ENCODE peak calls at places on chromosomes 3 and 15, in seven cellular contexts. One of them, this sample, is unnamed.

GRCh38 chr3:102741694-102742093 is 306.9 kb downstream of the ZPLD1 start:
- DNase-seq in adrenal gland: no peak
- DNase-seq in breast epithelium: no peak
- DNase-seq in fibroblast of lung: no peak
- DNase-seq in B cell: no peak
- DNase-seq in HL-60: no peak
- DNase-seq in right lobe of liver: no peak
- DNase-seq in this sample: no peak

GRCh38 chr3:127800508-127800907 is 21.8 kb downstream of the MGLL start:
- DNase-seq in HL-60: peak; percentile 71
- DNase-seq in breast epithelium: no peak
- DNase-seq in B cell: no peak
- DNase-seq in right lobe of liver: no peak
- DNase-seq in adrenal gland: no peak
- DNase-seq in fibroblast of lung: no peak
- DNase-seq in this sample: no peak

GRCh38 chr15:60328852-60329443 is 68.8 kb downstream of the ANXA2 start:
- DNase-seq in fibroblast of lung: peak; percentile 53
- DNase-seq in B cell: no peak
- DNase-seq in adrenal gland: no peak
- DNase-seq in HL-60: no peak
- DNase-seq in breast epithelium: no peak
- DNase-seq in right lobe of liver: no peak
- DNase-seq in this sample: no peak

GRCh38 chr3:19547665-19548464 is 386.2 kb downstream of the EFHB start:
- DNase-seq in fibroblast of lung: no peak
- DNase-seq in B cell: no peak
- DNase-seq in right lobe of liver: no peak
- DNase-seq in breast epithelium: no peak
- DNase-seq in HL-60: no peak
- DNase-seq in adrenal gland: no peak
- DNase-seq in this sample: no peak

GRCh38 chr15:88076246-88076645 is 180.3 kb downstream of the NTRK3 start:
- DNase-seq in fibroblast of lung: no peak
- DNase-seq in breast epithelium: no peak
- DNase-seq in B cell: no peak
- DNase-seq in adrenal gland: no peak
- DNase-seq in HL-60: no peak
- DNase-seq in right lobe of liver: no peak
- DNase-seq in this sample: no peak

GRCh38 chr15:25403771-25404170 is 35.1 kb downstream of the UBE3A start:
- DNase-seq in fibroblast of lung: no peak
- DNase-seq in breast epithelium: no peak
- DNase-seq in right lobe of liver: no peak
- DNase-seq in HL-60: no peak
- DNase-seq in adrenal gland: no peak
- DNase-seq in B cell: no peak
- DNase-seq in this sample: no peak

GRCh38 chr3:156726456-156726855 is 52.1 kb downstream of the TIPARP start:
- DNase-seq in right lobe of liver: no peak
- DNase-seq in adrenal gland: no peak
- DNase-seq in B cell: no peak
- DNase-seq in breast epithelium: no peak
- DNase-seq in HL-60: no peak
- DNase-seq in fibroblast of lung: no peak
- DNase-seq in this sample: no peak

GRCh38 chr15:38912067-38912466 is 347.5 kb upstream of the RASGRP1 start:
- DNase-seq in adrenal gland: no peak
- DNase-seq in B cell: no peak
- DNase-seq in breast epithelium: no peak
- DNase-seq in HL-60: no peak
- DNase-seq in right lobe of liver: no peak
- DNase-seq in fibroblast of lung: peak; percentile 77
- DNase-seq in this sample: no peak

GRCh38 chr3:141887051-141887450 is 10.6 kb downstream of the ATP1B3 start:
- DNase-seq in fibroblast of lung: no peak
- DNase-seq in HL-60: no peak
- DNase-seq in breast epithelium: no peak
- DNase-seq in right lobe of liver: no peak
- DNase-seq in B cell: no peak
- DNase-seq in adrenal gland: no peak
- DNase-seq in this sample: no peak

GRCh38 chr15:44971036-44971435 is 14.5 kb downstream of the TERB2 start:
- DNase-seq in breast epithelium: no peak
- DNase-seq in HL-60: no peak
- DNase-seq in fibroblast of lung: no peak
- DNase-seq in B cell: no peak
- DNase-seq in adrenal gland: no peak
- DNase-seq in right lobe of liver: no peak
- DNase-seq in this sample: no peak

GRCh38 chr3:37896775-37897174 is 35.1 kb downstream of the CTDSPL start:
- DNase-seq in adrenal gland: no peak
- DNase-seq in right lobe of liver: no peak
- DNase-seq in breast epithelium: no peak
- DNase-seq in HL-60: no peak
- DNase-seq in B cell: no peak
- DNase-seq in fibroblast of lung: no peak
- DNase-seq in this sample: no peak
- TF ChIP-seq CTCF in adrenal gland: no peak
- TF ChIP-seq CTCF in right lobe of liver: no peak
- TF ChIP-seq CTCF in breast epithelium: no peak
- TF ChIP-seq CTCF in HL-60: no peak
- TF ChIP-seq CTCF in B cell: no peak
- TF ChIP-seq CTCF in fibroblast of lung: no peak
- TF ChIP-seq CTCF in this sample: no peak

DNA sequence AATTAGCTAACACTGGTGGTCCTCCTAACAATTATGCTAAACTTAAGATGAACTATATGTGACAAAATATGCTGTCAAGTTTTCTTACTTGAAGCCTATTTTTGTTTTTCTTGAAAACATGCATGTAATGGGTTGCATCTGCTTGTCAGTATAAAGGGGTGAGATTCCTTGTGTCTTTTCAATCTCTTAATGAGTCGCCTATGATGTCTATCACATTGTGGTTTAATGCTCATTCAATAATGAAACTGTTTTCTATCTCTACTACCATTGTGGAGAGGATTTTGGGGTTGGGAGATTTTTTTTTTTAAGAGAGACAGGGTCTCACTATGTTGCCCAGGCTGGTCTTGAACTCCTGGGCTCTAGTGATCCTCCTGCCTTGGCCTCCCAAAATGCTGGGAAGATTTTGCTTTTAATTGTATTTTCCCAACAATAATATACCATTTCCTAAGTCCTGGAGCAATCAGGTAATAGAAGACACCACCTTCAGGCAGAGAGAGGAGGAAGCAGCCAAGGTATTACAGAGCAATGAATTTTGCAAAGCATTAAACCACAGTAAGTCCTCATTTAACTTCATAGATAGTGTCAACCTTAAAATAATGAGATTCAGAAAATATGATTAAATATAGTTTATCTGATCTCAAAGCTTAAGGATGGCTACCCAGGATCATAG is 17.4 kb upstream of the TRMT10C start:
- DNase-seq in adrenal gland: no peak
- DNase-seq in HL-60: no peak
- DNase-seq in fibroblast of lung: no peak
- DNase-seq in B cell: no peak
- DNase-seq in breast epithelium: no peak
- DNase-seq in right lobe of liver: no peak
- DNase-seq in this sample: no peak
- TF ChIP-seq CTCF in adrenal gland: no peak
- TF ChIP-seq CTCF in HL-60: no peak
- TF ChIP-seq CTCF in fibroblast of lung: no peak
- TF ChIP-seq CTCF in B cell: no peak
- TF ChIP-seq CTCF in breast epithelium: no peak
- TF ChIP-seq CTCF in right lobe of liver: no peak
- TF ChIP-seq CTCF in this sample: no peak

DNA sequence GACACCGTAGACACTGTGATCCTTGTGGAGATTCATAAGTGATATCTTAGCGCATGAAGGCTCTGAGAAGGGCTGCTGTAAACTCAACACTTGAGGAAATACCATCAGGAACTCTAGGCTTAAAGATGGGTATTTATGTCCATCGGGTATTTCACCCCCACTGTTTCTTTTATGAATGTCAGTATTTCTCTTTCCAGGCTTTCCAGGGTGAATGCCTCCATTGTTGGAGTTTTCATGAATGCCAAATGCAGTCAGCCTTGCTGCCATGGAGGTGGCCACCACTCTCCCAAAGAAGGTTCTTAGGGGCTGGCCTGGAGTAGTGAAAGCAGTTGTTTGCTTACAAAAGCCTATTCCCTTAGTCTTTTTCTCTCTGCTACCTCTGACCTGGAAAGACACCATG is 259.2 kb downstream of the SLCO3A1 start:
- DNase-seq in B cell: no peak
- DNase-seq in HL-60: no peak
- DNase-seq in adrenal gland: no peak
- DNase-seq in breast epithelium: no peak
- DNase-seq in fibroblast of lung: no peak
- DNase-seq in right lobe of liver: no peak
- DNase-seq in this sample: no peak
- TF ChIP-seq CTCF in B cell: no peak
- TF ChIP-seq CTCF in HL-60: no peak
- TF ChIP-seq CTCF in adrenal gland: no peak
- TF ChIP-seq CTCF in breast epithelium: no peak
- TF ChIP-seq CTCF in fibroblast of lung: no peak
- TF ChIP-seq CTCF in right lobe of liver: no peak
- TF ChIP-seq CTCF in this sample: no peak

GRCh38 chr3:126737527-126737926 is 33.5 kb downstream of the CHCHD6 start:
- DNase-seq in fibroblast of lung: no peak
- DNase-seq in adrenal gland: no peak
- DNase-seq in HL-60: no peak
- DNase-seq in right lobe of liver: no peak
- DNase-seq in breast epithelium: no peak
- DNase-seq in B cell: no peak
- DNase-seq in this sample: no peak
- TF ChIP-seq CTCF in fibroblast of lung: no peak
- TF ChIP-seq CTCF in adrenal gland: no peak
- TF ChIP-seq CTCF in HL-60: no peak
- TF ChIP-seq CTCF in right lobe of liver: no peak
- TF ChIP-seq CTCF in breast epithelium: no peak
- TF ChIP-seq CTCF in B cell: no peak
- TF ChIP-seq CTCF in this sample: no peak

GRCh38 chr3:26015752-26016151 is 225.9 kb downstream of the OXSM start:
- DNase-seq in breast epithelium: no peak
- DNase-seq in HL-60: no peak
- DNase-seq in B cell: no peak
- DNase-seq in adrenal gland: no peak
- DNase-seq in fibroblast of lung: no peak
- DNase-seq in right lobe of liver: no peak
- DNase-seq in this sample: no peak
- TF ChIP-seq CTCF in breast epithelium: no peak
- TF ChIP-seq CTCF in HL-60: no peak
- TF ChIP-seq CTCF in B cell: no peak
- TF ChIP-seq CTCF in adrenal gland: no peak
- TF ChIP-seq CTCF in fibroblast of lung: no peak
- TF ChIP-seq CTCF in right lobe of liver: no peak
- TF ChIP-seq CTCF in this sample: no peak

DNA sequence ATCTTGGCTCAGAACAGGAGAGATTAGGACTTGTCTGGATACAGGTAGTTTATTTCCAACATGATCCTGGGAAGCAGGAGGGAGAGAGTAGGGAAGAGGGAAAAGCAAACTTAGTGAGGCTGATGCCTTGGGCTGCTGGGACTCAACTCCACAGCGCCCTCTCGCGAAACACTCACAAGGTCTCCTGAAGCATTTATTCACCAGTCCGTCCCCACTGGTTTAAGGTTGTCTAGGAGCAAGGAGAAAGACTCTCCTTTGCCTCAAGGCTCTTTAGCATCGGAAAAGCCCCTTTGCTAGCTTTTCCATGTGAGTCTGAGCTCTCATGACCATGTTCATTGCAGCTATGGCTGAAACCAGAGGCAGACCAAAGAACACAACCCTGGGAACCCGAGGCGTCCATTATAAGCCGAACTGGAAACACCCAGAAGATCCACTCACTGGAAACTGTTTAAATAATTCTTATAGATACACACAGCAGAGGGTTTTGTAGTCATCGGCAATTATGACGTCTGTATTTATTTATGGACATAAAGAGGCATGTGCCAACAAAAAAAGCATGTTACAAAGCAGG is 244.5 kb downstream of the CD47 start:
- DNase-seq in HL-60: peak; percentile 26
- DNase-seq in breast epithelium: no peak
- DNase-seq in B cell: no peak
- DNase-seq in right lobe of liver: peak; percentile 69
- DNase-seq in adrenal gland: peak; percentile 81
- DNase-seq in fibroblast of lung: peak; percentile 65
- DNase-seq in this sample: no peak
- TF ChIP-seq CTCF in HL-60: peak; percentile 54
- TF ChIP-seq CTCF in breast epithelium: no peak
- TF ChIP-seq CTCF in B cell: peak; percentile 60
- TF ChIP-seq CTCF in right lobe of liver: peak; percentile 58
- TF ChIP-seq CTCF in adrenal gland: peak; percentile 42
- TF ChIP-seq CTCF in fibroblast of lung: peak; percentile 59
- TF ChIP-seq CTCF in this sample: peak; percentile 42

GRCh38 chr15:75044258-75044878 is 21.0 kb downstream of the PPCDC start:
- DNase-seq in B cell: no peak
- DNase-seq in adrenal gland: no peak
- DNase-seq in fibroblast of lung: no peak
- DNase-seq in right lobe of liver: no peak
- DNase-seq in HL-60: no peak
- DNase-seq in breast epithelium: no peak
- DNase-seq in this sample: no peak

GRCh38 chr15:75042730-75043508 is 19.5 kb downstream of the PPCDC start:
- DNase-seq in adrenal gland: peak; percentile 97
- DNase-seq in right lobe of liver: peak; percentile 90
- DNase-seq in breast epithelium: peak; percentile 60
- DNase-seq in fibroblast of lung: no peak
- DNase-seq in HL-60: peak; percentile 100
- DNase-seq in B cell: peak; percentile 98
- DNase-seq in this sample: peak; percentile 81

GRCh38 chr15:75045332-75046015 is 22.1 kb downstream of the PPCDC start:
- DNase-seq in breast epithelium: no peak
- DNase-seq in adrenal gland: no peak
- DNase-seq in B cell: no peak
- DNase-seq in fibroblast of lung: no peak
- DNase-seq in right lobe of liver: no peak
- DNase-seq in HL-60: no peak
- DNase-seq in this sample: no peak

GRCh38 chr15:75038948-75039533 is 15.7 kb downstream of the PPCDC start:
- DNase-seq in B cell: no peak
- DNase-seq in adrenal gland: no peak
- DNase-seq in fibroblast of lung: no peak
- DNase-seq in HL-60: no peak
- DNase-seq in breast epithelium: no peak
- DNase-seq in right lobe of liver: no peak
- DNase-seq in this sample: no peak

GRCh38 chr15:75043509-75044257 is 20.3 kb downstream of the PPCDC start:
- DNase-seq in right lobe of liver: peak; percentile 94
- DNase-seq in fibroblast of lung: peak; percentile 100
- DNase-seq in HL-60: peak; percentile 92
- DNase-seq in adrenal gland: peak; percentile 99
- DNase-seq in breast epithelium: peak; percentile 92
- DNase-seq in B cell: peak; percentile 69
- DNase-seq in this sample: peak; percentile 57
- TF ChIP-seq CTCF in right lobe of liver: peak; percentile 33
- TF ChIP-seq CTCF in fibroblast of lung: peak; percentile 40
- TF ChIP-seq CTCF in HL-60: peak; percentile 28
- TF ChIP-seq CTCF in adrenal gland: peak; percentile 24
- TF ChIP-seq CTCF in breast epithelium: peak; percentile 58
- TF ChIP-seq CTCF in B cell: no peak
- TF ChIP-seq CTCF in this sample: no peak